ENCODE peak calls at places on chromosomes 6 and 20, in five cellular contexts. Y is HepG2, J is H1, C is endothelial cell of umbilical vein, X is K562. G is an unnamed sample.

GRCh38 chr6:33049323-33049722 is 24.1 kb downstream of the HLA-DPA1 start:
- DNase-seq in Y (no peak), J (no peak), C (no peak), X (no peak), G (peak)

GRCh38 chr20:53735536-53736050 is 142.0 kb upstream of the ZNF217 start:
- DNase-seq in Y (no peak), J (no peak), C (peak), X (no peak), G (peak)

GRCh38 chr6:96836579-96837137 is 619 bp downstream of the GPR63 start:
- DNase-seq in Y (no peak), J (no peak), C (peak), X (peak), G (peak)

GRCh38 chr20:19828233-19828632 is 70.2 kb downstream of the RIN2 start:
- DNase-seq in Y (peak), J (no peak), C (peak), X (no peak), G (no peak)

GRCh38 chr6:138468320-138469015 is 30.8 kb downstream of the NHSL1 start:
- DNase-seq in Y (peak), J (no peak), C (no peak), X (no peak), G (no peak)

GRCh38 chr6:44003345-44004061 is 123.7 kb downstream of the MRPL14 start:
- DNase-seq in Y (no peak), J (no peak), C (no peak), X (no peak), G (peak)

GRCh38 chr20:23255658-23256385 is 94.8 kb upstream of the NXT1 start:
- DNase-seq in Y (no peak), J (no peak), C (peak), X (no peak), G (no peak)

GRCh38 chr6:51753635-51754034 is 333.8 kb downstream of the PKHD1 start:
- DNase-seq in Y (peak), J (peak), C (no peak), X (peak), G (peak)

GRCh38 chr6:19033683-19034082 is 646.5 kb downstream of the RNF144B start:
- DNase-seq in Y (no peak), J (no peak), C (no peak), X (no peak), G (no peak)

GRCh38 chr6:29828471-29828797 is 809 bp downstream of the HLA-G start:
- DNase-seq in Y (no peak), J (no peak), C (no peak), X (peak), G (peak)

GRCh38 chr6:57068066-57068465 is 21.6 kb downstream of the KIAA1586 start:
- DNase-seq in Y (no peak), J (no peak), C (no peak), X (no peak), G (no peak)

GRCh38 chr6:131062245-131063027 is 609 bp downstream of the EPB41L2 start:
- DNase-seq in Y (no peak), J (no peak), C (peak), X (no peak), G (peak)

GRCh38 chr6:82144007-82144851 is 103.3 kb downstream of the IBTK start:
- DNase-seq in Y (peak), J (no peak), C (peak), X (no peak), G (no peak)

DNA sequence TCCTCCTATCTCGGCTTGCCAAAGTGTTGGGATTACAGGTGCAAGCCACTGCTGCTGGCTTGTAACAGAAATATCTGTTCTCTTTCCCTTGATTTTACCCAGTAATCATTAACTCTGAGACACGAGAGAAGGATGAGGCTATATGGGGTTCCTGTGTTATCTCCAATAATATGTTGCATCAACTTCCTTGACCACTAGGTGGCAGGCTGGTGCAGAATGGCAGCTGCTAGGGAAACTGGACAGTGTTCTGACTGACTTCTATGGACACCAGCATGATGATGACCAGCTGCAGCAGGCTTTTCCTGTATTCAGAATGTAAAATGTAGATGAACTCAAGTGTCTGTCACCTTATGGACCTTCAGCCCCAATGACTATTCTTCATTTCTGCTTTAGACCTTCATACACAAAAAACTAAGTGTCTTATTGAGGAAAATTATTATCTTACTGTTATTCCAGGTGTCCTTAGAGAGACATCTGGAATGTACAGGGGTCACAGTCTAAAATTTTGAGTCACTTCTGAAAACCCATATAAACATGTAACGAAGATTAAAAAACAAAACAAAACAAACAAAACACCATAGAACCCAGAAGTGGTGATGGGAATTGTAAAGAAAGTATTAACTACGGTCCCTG is 20.4 kb upstream of the CD109 start:
- DNase-seq in Y (peak), J (no peak), C (peak), X (peak), G (peak)
- TF ChIP-seq POLR2AphosphoS5 in Y (no peak), J (no peak), C (no peak), X (no peak), G (no peak)

GRCh38 chr6:21666788-21667681 is 73.5 kb downstream of the SOX4 start:
- DNase-seq in Y (no peak), J (no peak), C (peak), X (no peak), G (peak)
- TF ChIP-seq EZH2 in Y (no peak), J (no peak), C (no peak), X (no peak), G (no peak)

GRCh38 chr6:149014631-149015171 is 267.9 kb downstream of the UST start:
- DNase-seq in Y (no peak), J (peak), C (no peak), X (no peak), G (peak)

GRCh38 chr6:149015224-149015876 is 268.5 kb downstream of the UST start:
- DNase-seq in Y (no peak), J (no peak), C (no peak), X (no peak), G (no peak)

GRCh38 chr6:149013932-149014331 is 267.1 kb downstream of the UST start:
- DNase-seq in Y (no peak), J (no peak), C (no peak), X (no peak), G (no peak)

GRCh38 chr6:149008741-149009140 is 261.9 kb downstream of the UST start:
- DNase-seq in Y (no peak), J (no peak), C (no peak), X (no peak), G (no peak)

DNA sequence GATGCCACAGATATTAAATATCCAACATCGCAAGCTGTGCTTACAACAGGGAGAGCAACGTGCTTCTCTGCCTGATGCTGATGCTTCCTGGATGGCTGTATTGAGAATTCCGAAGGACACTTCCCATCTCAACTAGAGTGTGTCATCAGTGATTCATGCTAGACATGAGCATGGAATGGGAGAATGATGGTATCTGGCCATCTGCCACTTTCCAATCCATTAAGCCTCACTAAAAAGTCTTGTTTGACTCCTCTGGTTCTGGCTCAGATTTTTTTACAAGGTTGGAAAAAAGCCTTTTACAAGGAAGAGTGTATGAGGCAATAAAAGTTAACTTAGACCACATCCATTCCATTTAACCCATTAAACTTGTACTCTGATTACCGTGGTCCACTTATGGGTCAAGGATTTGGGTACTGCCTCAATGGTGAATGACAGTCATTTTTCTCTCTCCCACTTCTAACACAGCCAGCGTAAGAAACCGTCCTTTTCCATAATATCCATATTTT is 265.3 kb downstream of the UST start:
- DNase-seq in Y (no peak), J (no peak), C (peak), X (no peak), G (no peak)
- TF ChIP-seq POLR2AphosphoS5 in Y (no peak), J (no peak), C (no peak), X (no peak), G (no peak)

GRCh38 chr6:100445512-100445911 is 19.2 kb downstream of the SIM1 start:
- DNase-seq in Y (no peak), J (no peak), C (no peak), X (no peak), G (no peak)
- TF ChIP-seq EZH2 in Y (no peak), J (no peak), C (no peak), X (no peak), G (no peak)

GRCh38 chr20:37699202-37699601 is 5.4 kb downstream of the CTNNBL1 start:
- DNase-seq in Y (no peak), J (no peak), C (peak), X (no peak), G (no peak)
- TF ChIP-seq POLR2AphosphoS5 in Y (no peak), J (no peak), C (no peak), X (no peak), G (no peak)

DNA sequence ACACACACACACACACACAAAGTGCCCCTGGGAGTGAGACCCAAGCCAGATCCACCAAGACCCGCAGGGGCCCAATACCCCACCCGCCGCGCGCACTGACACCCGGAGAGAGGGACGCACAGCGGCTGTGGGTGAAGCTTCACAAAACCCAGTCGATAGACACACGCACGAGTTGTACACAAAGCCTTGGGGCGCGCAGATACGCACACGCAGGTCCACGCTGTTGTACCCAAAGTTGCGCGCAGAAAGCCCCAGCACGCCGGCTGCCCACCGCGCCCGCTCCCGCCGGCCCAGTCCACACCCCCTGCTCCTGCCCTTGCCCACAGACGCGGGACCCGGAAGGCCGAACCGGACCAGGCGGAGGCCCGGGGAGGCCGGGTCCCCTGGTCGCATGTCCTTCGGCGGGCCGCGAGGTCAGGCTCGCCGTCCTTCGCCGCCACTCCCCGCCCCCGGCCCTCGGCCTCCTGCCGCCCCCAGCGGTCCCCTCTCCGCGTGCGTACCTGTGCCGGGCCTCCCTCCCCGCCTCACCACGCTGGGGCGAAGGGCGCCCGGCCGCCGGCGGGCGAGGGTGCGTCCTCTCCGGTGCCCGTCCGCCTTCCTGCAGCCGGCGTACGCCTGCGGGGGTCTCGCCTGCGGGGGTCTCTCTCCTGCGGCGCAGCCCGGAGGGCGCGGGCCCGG is at the start of gene TMEM74B:
- DNase-seq in Y (no peak), J (no peak), C (no peak), X (peak), G (peak)
- TF ChIP-seq EZH2 in Y (no peak), J (peak), C (peak), X (no peak), G (peak)

GRCh38 chr6:106103728-106104109 is 17.6 kb downstream of the PRDM1 start:
- DNase-seq in Y (no peak), J (no peak), C (no peak), X (no peak), G (no peak)
- TF ChIP-seq POLR2AphosphoS5 in Y (no peak), J (no peak), C (no peak), X (no peak), G (no peak)